ENCODE peak calls at places on chromosomes 4 and X, in five cellular contexts. Q is WTC11, A is pancreas, Y is AG09309, J is T-helper 2 cell. U is an unnamed sample.
A peak's percentile ranks its signal among the peaks of the same experiment; 100 is the strongest.

GRCh38 chrX:119686087-119686639 is 6.8 kb downstream of the SEPTIN6 start:
- DNase-seq in Q (no peak), A (no peak), Y (no peak), J (peak; percentile 47), U (no peak)

GRCh38 chr4:74896595-74896994 is 36.3 kb upstream of the PARM1 start:
- DNase-seq in Q (no peak), A (no peak), Y (no peak), J (no peak), U (no peak)

GRCh38 chrX:136643243-136643642 is 4.7 kb upstream of the CD40LG start:
- DNase-seq in Q (no peak), A (no peak), Y (no peak), J (no peak), U (no peak)

GRCh38 chr4:88989990-88990389 is 67.0 kb downstream of the FAM13A start:
- DNase-seq in Q (no peak), A (no peak), Y (no peak), J (no peak), U (no peak)

GRCh38 chr4:3423952-3424351 is 17.8 kb upstream of the HGFAC start:
- DNase-seq in Q (no peak), A (no peak), Y (no peak), J (no peak), U (no peak)

GRCh38 chr4:149980941-149981340 is 97.3 kb upstream of the DCLK2 start:
- DNase-seq in Q (peak; percentile 60), A (no peak), Y (no peak), J (peak; percentile 58), U (no peak)

GRCh38 chrX:53686151-53686885 is at the start of gene HUWE1:
- DNase-seq in Q (peak; percentile 90), A (peak; percentile 90), Y (no peak), J (peak; percentile 85), U (peak; percentile 83)

GRCh38 chr4:145538636-145539035 is 57.0 kb downstream of the SMAD1 start:
- DNase-seq in Q (no peak), A (no peak), Y (no peak), J (no peak), U (no peak)

GRCh38 chr4:77395481-77395880 is 210.1 kb upstream of the CXCL13 start:
- DNase-seq in Q (no peak), A (no peak), Y (no peak), J (no peak), U (no peak)

GRCh38 chr4:104416725-104417363 is 77.8 kb downstream of the CXXC4 start:
- DNase-seq in Q (no peak), A (no peak), Y (no peak), J (no peak), U (no peak)

GRCh38 chrX:129019412-129019811 is 503.9 kb downstream of the SMARCA1 start:
- DNase-seq in Q (no peak), A (no peak), Y (no peak), J (no peak), U (no peak)

GRCh38 chr4:4461178-4461577 is 74.3 kb downstream of the NSG1 start:
- DNase-seq in Q (no peak), A (no peak), Y (no peak), J (no peak), U (no peak)

GRCh38 chr4:172188248-172188976 is 375.2 kb downstream of the GALNTL6 start:
- DNase-seq in Q (no peak), A (no peak), Y (no peak), J (no peak), U (no peak)

GRCh38 chr4:110344165-110344564 is 131.8 kb upstream of the ENPEP start:
- DNase-seq in Q (no peak), A (no peak), Y (no peak), J (no peak), U (no peak)

GRCh38 chrX:74422576-74423288 is 1.4 kb downstream of the SLC16A2 start:
- DNase-seq in Q (peak; percentile 70), A (peak; percentile 76), Y (peak; percentile 14), J (no peak), U (peak; percentile 63)

GRCh38 chrX:75067931-75068330 is 88.2 kb downstream of the ABCB7 start:
- DNase-seq in Q (no peak), A (no peak), Y (no peak), J (peak; percentile 22), U (no peak)

GRCh38 chr4:73411731-73412414 is 7.8 kb downstream of the ALB start:
- DNase-seq in Q (no peak), A (no peak), Y (no peak), J (no peak), U (no peak)

GRCh38 chr4:15457401-15458201 is 12.1 kb upstream of the CC2D2A start:
- DNase-seq in Q (no peak), A (no peak), Y (peak; percentile 60), J (peak; percentile 43), U (no peak)

GRCh38 chrX:3227526-3227925 is 118.9 kb downstream of the MXRA5 start:
- DNase-seq in Q (no peak), A (no peak), Y (no peak), J (no peak), U (no peak)

GRCh38 chr4:140256941-140257340 is 103.0 kb upstream of the MAML3 start:
- DNase-seq in Q (no peak), A (no peak), Y (no peak), J (no peak), U (no peak)

GRCh38 chr4:54017308-54017707 is 47.1 kb downstream of the CHIC2 start:
- DNase-seq in Q (no peak), A (no peak), Y (no peak), J (no peak), U (no peak)

GRCh38 chr4:107740381-107740780 is 20.3 kb upstream of the PAPSS1 start:
- DNase-seq in Q (no peak), A (no peak), Y (no peak), J (peak; percentile 16), U (no peak)

GRCh38 chr4:140637836-140638235 is 69.1 kb upstream of the UCP1 start:
- DNase-seq in Q (peak; percentile 45), A (no peak), Y (no peak), J (peak; percentile 83), U (no peak)

GRCh38 chr4:121658125-121658524 is 38.7 kb downstream of the ANXA5 start:
- DNase-seq in Q (no peak), A (no peak), Y (no peak), J (no peak), U (no peak)